ENCODE peak calls at places on chromosomes 13 and 19, in eight cellular contexts. W, U, H, J, E, O, Q and K are unnamed samples.

GRCh38 chr19:19098084-19098702 is 34.4 kb downstream of the SLC25A42 start:
- DNase-seq in J (no peak), Q (peak), O (no peak), U (no peak), E (no peak), H (no peak), W (no peak), K (no peak)

GRCh38 chr19:29326849-29327840 is 114.2 kb upstream of the UQCRFS1 start:
- DNase-seq in J (no peak), H (no peak), O (no peak), W (no peak), U (no peak), Q (no peak), E (no peak), K (no peak)

GRCh38 chr13:34435338-34435737 is 506.7 kb upstream of the NBEA start:
- DNase-seq in Q (no peak), U (no peak), W (no peak), H (no peak), O (peak), J (peak), E (peak), K (peak)

GRCh38 chr13:80338781-80339577 is 1.9 kb downstream of the SPRY2 start:
- DNase-seq in J (peak), E (peak), W (peak), Q (peak), H (peak), U (peak), O (peak), K (peak)

GRCh38 chr13:83622422-83622784 is 259.9 kb downstream of the SLITRK1 start:
- DNase-seq in O (no peak), W (peak), E (no peak), Q (peak), U (no peak), H (peak), J (peak), K (peak)

GRCh38 chr19:3465552-3465951 is 14.8 kb downstream of the SMIM24 start:
- DNase-seq in E (no peak), H (no peak), U (no peak), O (no peak), W (no peak), Q (no peak), J (no peak), K (no peak)

GRCh38 chr19:34725400-34725799 is 8.6 kb upstream of the ZNF181 start:
- DNase-seq in O (no peak), H (no peak), J (no peak), E (no peak), Q (no peak), W (no peak), U (no peak), K (no peak)

GRCh38 chr19:54160182-54160811 is 776 bp upstream of the LENG1 start:
- DNase-seq in U (no peak), H (peak), E (no peak), Q (no peak), J (peak), W (peak), O (no peak), K (no peak)

GRCh38 chr19:8304841-8305621 is 3.1 kb downstream of the CD320 start:
- DNase-seq in U (peak), E (no peak), W (no peak), Q (no peak), H (no peak), O (no peak), J (no peak), K (no peak)

GRCh38 chr19:6717036-6717435 is 3.4 kb downstream of the C3 start:
- DNase-seq in O (no peak), H (no peak), J (no peak), Q (no peak), E (no peak), U (no peak), W (no peak), K (no peak)
- TF ChIP-seq CTCF in O (no peak), H (no peak), J (no peak), Q (no peak), E (no peak), U (no peak), W (no peak), K (no peak)

GRCh38 chr19:44694184-44694579 is 4.8 kb upstream of the CEACAM16 start:
- DNase-seq in H (no peak), Q (no peak), J (no peak), U (no peak), E (no peak), O (no peak), W (no peak), K (no peak)
- TF ChIP-seq CTCF in H (peak), Q (peak), J (peak), U (no peak), E (peak), O (peak), W (peak), K (peak)

DNA sequence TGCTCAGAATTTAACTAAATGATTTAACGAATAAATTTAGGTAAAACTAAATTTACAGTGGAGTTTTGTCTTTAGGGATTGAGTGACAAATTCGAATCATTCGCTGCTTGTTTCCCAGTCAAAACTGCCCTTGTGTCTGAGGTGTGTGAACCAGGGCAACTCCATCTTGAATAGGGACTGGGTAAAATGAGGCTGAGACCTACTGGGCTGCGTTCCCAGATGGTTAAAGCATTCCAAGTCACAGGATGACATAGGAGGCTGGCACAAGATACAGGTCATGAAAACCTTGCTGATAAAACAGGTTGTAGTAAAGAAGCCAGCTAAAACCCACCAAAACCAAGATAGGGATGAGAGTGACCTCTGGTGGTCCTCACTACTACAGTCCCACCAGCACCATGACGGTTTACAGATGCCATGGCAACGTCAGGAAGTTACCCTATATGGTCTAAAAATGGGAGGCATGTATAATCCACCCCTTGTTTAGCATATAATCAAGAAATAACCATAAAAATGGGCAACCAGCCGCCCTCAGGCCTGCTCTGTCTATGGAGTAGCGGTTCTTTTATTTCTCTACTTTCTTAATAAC is 10.2 kb upstream of the ANKRD10 start:
- DNase-seq in J (no peak), U (peak), O (no peak), H (no peak), E (no peak), Q (no peak), W (no peak), K (peak)
- TF ChIP-seq CTCF in J (no peak), U (peak), O (no peak), H (peak), E (peak), Q (no peak), W (no peak), K (peak)

GRCh38 chr19:45919678-45920077 is 5.1 kb upstream of the NANOS2 start:
- DNase-seq in H (no peak), U (no peak), E (no peak), J (no peak), W (peak), Q (no peak), O (no peak), K (no peak)

GRCh38 chr19:45920458-45920857 is 5.9 kb upstream of the NANOS2 start:
- DNase-seq in O (no peak), E (no peak), J (no peak), U (no peak), W (no peak), H (no peak), Q (peak), K (no peak)

GRCh38 chr19:45924891-45925447 is 10.4 kb upstream of the NANOS2 start:
- DNase-seq in U (no peak), H (no peak), J (no peak), E (no peak), Q (peak), O (no peak), W (peak), K (no peak)

GRCh38 chr19:45918721-45919120 is 4.1 kb upstream of the NANOS2 start:
- DNase-seq in Q (no peak), E (no peak), W (no peak), J (no peak), U (no peak), O (no peak), H (no peak), K (no peak)

DNA sequence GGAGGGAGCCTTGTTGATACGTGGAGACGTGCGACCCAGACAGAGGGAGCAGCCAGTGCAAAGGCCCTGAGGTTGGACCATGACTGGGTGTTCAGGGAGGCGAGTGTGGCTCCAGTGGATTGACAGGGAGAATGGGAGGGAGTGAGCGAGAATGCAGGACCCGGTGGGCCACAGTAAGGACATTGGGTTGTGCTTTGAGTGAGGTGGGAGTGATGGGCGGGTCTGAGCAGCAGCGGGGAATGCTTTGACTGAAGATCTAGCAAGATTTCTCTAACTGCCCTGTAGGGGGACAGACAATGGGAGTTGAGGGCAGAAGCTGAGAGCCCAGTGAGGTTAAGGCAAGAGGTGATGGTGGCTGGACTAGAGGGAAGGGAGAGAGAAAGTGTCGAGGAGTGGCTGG is 7.7 kb upstream of the NANOS2 start:
- DNase-seq in E (peak), Q (no peak), H (no peak), O (no peak), W (no peak), U (no peak), J (no peak), K (no peak)
- TF ChIP-seq CTCF in E (no peak), Q (no peak), H (peak), O (peak), W (peak), U (no peak), J (no peak), K (peak)

GRCh38 chr13:50080158-50080855 is 65.1 kb downstream of the KCNRG start:
- DNase-seq in Q (peak), U (peak), O (no peak), H (peak), W (peak), J (peak), E (peak), K (peak)

GRCh38 chr13:50080856-50081105 is 65.5 kb downstream of the KCNRG start:
- DNase-seq in O (no peak), U (no peak), Q (no peak), J (peak), W (peak), H (peak), E (no peak), K (peak)

GRCh38 chr13:50081106-50081898 is 66.1 kb downstream of the KCNRG start:
- DNase-seq in E (peak), O (no peak), J (no peak), U (peak), H (no peak), W (no peak), Q (peak), K (peak)

GRCh38 chr13:50082426-50083283 is 67.4 kb downstream of the KCNRG start:
- DNase-seq in Q (peak), E (peak), O (peak), H (peak), U (peak), J (peak), W (peak), K (peak)

DNA sequence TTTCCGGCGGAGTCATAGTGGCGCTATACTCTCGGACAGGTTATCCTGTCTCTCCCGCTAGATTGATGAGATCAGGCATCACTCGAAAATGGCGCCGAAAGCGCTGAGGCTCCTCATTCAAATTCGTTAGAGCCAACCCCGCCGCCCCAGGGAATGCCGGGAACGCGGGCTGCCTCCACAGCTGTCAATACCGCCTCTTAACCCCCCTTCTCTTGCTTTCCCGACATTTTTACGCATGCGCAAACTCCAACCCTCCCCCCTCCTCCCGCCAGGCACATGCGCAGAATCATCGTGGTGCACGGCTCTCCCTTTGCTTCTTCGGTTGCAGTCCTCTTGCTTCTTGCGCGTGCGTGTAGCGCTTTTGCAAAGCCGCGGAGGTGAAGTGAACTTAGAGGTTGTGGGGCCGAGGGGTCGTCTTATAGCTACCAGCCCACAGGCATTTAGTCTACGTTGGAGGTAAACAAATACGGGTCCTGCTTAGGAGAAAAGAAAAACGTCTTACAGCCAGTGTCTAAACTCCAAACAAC is 66.7 kb downstream of the KCNRG start:
- DNase-seq in W (peak), E (peak), J (peak), H (peak), U (peak), Q (peak), O (peak), K (peak)
- TF ChIP-seq CTCF in W (no peak), E (no peak), J (no peak), H (no peak), U (no peak), Q (no peak), O (no peak), K (no peak)

GRCh38 chr13:77751513-77752456 is 54.3 kb downstream of the SLAIN1 start:
- DNase-seq in J (peak), O (no peak), W (peak), H (peak), U (peak), Q (peak), E (peak), K (peak)
- TF ChIP-seq CTCF in J (peak), O (peak), W (peak), H (peak), U (peak), Q (peak), E (peak), K (peak)